ENCODE peak calls at places on chromosomes 3 and 15, in six cellular contexts. W is HCT116, F is heart right ventricle, S is fibroblast of lung, N is BE2C, O is psoas muscle. J is an unnamed sample.
A peak's percentile ranks its signal among the peaks of the same experiment; 100 is the strongest.

GRCh38 chr3:77372634-77373346 is 332.9 kb downstream of the ROBO2 start:
- DNase-seq in W (no peak), F (no peak), S (no peak), N (no peak), O (no peak), J (no peak)

GRCh38 chr3:146187334-146187950 is 26.5 kb upstream of the PLOD2 start:
- DNase-seq in W (peak; percentile 29), F (no peak), S (peak; percentile 32), N (peak; percentile 9), O (no peak), J (no peak)

GRCh38 chr3:139310474-139310933 is 33.3 kb upstream of the MRPS22 start:
- DNase-seq in W (peak; percentile 94), F (no peak), S (peak; percentile 93), N (no peak), O (no peak), J (no peak)

GRCh38 chr3:143601738-143602480 is 246.4 kb downstream of the SLC9A9 start:
- DNase-seq in W (no peak), F (peak; percentile 14), S (peak; percentile 60), N (no peak), O (peak; percentile 50), J (no peak)

GRCh38 chr3:177249203-177249602 is 51.9 kb upstream of the TBL1XR1 start:
- DNase-seq in W (no peak), F (no peak), S (no peak), N (no peak), O (no peak), J (no peak)

GRCh38 chr3:88180398-88180999 is 30.7 kb downstream of the C3orf38 start:
- DNase-seq in W (peak; percentile 10), F (peak; percentile 9), S (peak; percentile 41), N (no peak), O (no peak), J (no peak)

GRCh38 chr3:179148446-179149238 is 485 bp downstream of the PIK3CA start:
- DNase-seq in W (no peak), F (peak; percentile 29), S (peak; percentile 44), N (peak; percentile 52), O (peak; percentile 78), J (peak; percentile 4)

GRCh38 chr15:35019401-35020327 is 31.6 kb upstream of the ZNF770 start:
- DNase-seq in W (peak; percentile 39), F (no peak), S (peak; percentile 21), N (no peak), O (no peak), J (no peak)

GRCh38 chr3:157662171-157662570 is 159.0 kb upstream of the VEPH1 start:
- DNase-seq in W (no peak), F (no peak), S (no peak), N (no peak), O (no peak), J (no peak)

GRCh38 chr15:61171190-61171589 is 57.9 kb downstream of the RORA start:
- DNase-seq in W (no peak), F (no peak), S (no peak), N (no peak), O (no peak), J (no peak)

GRCh38 chr3:24110051-24110450 is 165.0 kb downstream of the NR1D2 start:
- DNase-seq in W (no peak), F (no peak), S (no peak), N (no peak), O (no peak), J (no peak)

GRCh38 chr3:188792788-188793187 is 379.0 kb upstream of the TPRG1 start:
- DNase-seq in W (no peak), F (peak; percentile 18), S (peak; percentile 34), N (peak; percentile 54), O (peak; percentile 72), J (no peak)

GRCh38 chr15:50886139-50886467 is 22.4 kb upstream of the AP4E1 start:
- DNase-seq in W (no peak), F (no peak), S (no peak), N (no peak), O (no peak), J (no peak)

GRCh38 chr15:80568876-80569605 is 126.1 kb upstream of the ABHD17C start:
- DNase-seq in W (no peak), F (no peak), S (no peak), N (no peak), O (no peak), J (no peak)

GRCh38 chr15:101492752-101493692 is 3.5 kb upstream of the PCSK6 start:
- DNase-seq in W (no peak), F (no peak), S (no peak), N (no peak), O (no peak), J (no peak)

GRCh38 chr3:56902468-56903159 is 100.9 kb upstream of the ARHGEF3 start:
- DNase-seq in W (no peak), F (no peak), S (no peak), N (no peak), O (no peak), J (no peak)

GRCh38 chr3:72938471-72939265 is 50.8 kb downstream of the GXYLT2 start:
- DNase-seq in W (peak; percentile 54), F (peak; percentile 69), S (peak; percentile 98), N (peak; percentile 51), O (peak; percentile 57), J (peak; percentile 13)

GRCh38 chr15:38325290-38325990 is 72.8 kb downstream of the SPRED1 start:
- DNase-seq in W (no peak), F (no peak), S (peak; percentile 34), N (no peak), O (no peak), J (no peak)

GRCh38 chr15:74449066-74449465 is 11.9 kb downstream of the UBL7 start:
- DNase-seq in W (no peak), F (no peak), S (no peak), N (no peak), O (no peak), J (no peak)

GRCh38 chr3:127304121-127304744 is 16.4 kb upstream of the PRR20G start:
- DNase-seq in W (peak; percentile 92), F (no peak), S (no peak), N (peak; percentile 80), O (no peak), J (no peak)

GRCh38 chr15:34815836-34816235 is 20.5 kb upstream of the ACTC1 start:
- DNase-seq in W (no peak), F (no peak), S (no peak), N (no peak), O (no peak), J (no peak)

GRCh38 chr15:89766357-89767311 is 9.5 kb upstream of the MESP2 start:
- DNase-seq in W (no peak), F (peak; percentile 46), S (no peak), N (no peak), O (no peak), J (no peak)

GRCh38 chr15:63380151-63380827 is 1.4 kb downstream of the CA12 start:
- DNase-seq in W (no peak), F (no peak), S (no peak), N (peak; percentile 21), O (no peak), J (no peak)

GRCh38 chr3:88044411-88044810 is 14.4 kb downstream of the CGGBP1 start:
- DNase-seq in W (no peak), F (no peak), S (peak; percentile 34), N (no peak), O (no peak), J (no peak)

GRCh38 chr3:156050918-156051317 is 69.5 kb upstream of the KCNAB1 start:
- DNase-seq in W (no peak), F (no peak), S (peak; percentile 7), N (no peak), O (no peak), J (no peak)

GRCh38 chr15:75928680-75929608 is 25.3 kb downstream of the FBXO22 start:
- DNase-seq in W (peak; percentile 10), F (no peak), S (peak; percentile 25), N (peak; percentile 64), O (no peak), J (no peak)

GRCh38 chr3:38645076-38645475 is 4.4 kb downstream of the SCN5A start:
- DNase-seq in W (no peak), F (no peak), S (no peak), N (no peak), O (no peak), J (no peak)

GRCh38 chr15:34154725-34155204 is 52.9 kb downstream of the PGBD4 start:
- DNase-seq in W (peak; percentile 72), F (no peak), S (peak; percentile 43), N (no peak), O (no peak), J (no peak)

GRCh38 chr3:5140230-5140621 is 18.1 kb downstream of the ARL8B start:
- DNase-seq in W (no peak), F (no peak), S (no peak), N (no peak), O (no peak), J (no peak)

DNA sequence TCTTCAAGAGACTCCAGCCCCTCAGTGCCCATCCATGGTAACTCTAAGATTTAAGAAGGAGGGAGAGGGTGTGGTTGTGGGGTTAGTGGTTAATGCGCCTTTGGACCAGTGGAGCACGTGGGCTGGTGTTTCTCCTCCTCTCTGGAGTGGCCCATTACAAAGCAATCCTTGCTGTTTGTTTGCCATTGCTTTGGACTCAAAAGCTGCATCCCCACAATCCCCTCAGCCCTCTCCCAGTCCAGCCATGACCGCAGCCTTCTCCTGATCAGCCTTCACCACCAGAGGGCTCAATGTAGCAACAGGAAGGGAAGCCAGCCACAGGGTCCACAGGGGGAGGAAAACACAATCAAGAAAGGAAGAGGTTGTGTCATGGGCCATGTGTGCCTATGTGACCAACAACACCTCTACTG is 38.4 kb upstream of the FAM174B start:
- DNase-seq in W (peak; percentile 34), F (no peak), S (peak; percentile 3), N (peak; percentile 74), O (no peak), J (no peak)
- TF ChIP-seq CTCF in W (peak; percentile 40), F (no peak), S (peak; percentile 50), N (peak; percentile 87), O (no peak), J (no peak)

GRCh38 chr3:62827550-62827949 is 47.7 kb downstream of the CADPS start:
- DNase-seq in W (no peak), F (no peak), S (no peak), N (no peak), O (no peak), J (no peak)
- H3K4me1 ChIP-seq in W (no peaks in the 10 kb centered on the region), F (no peaks in the 10 kb centered on the region), S (no peaks in the 10 kb centered on the region), N (peaks cover 12% of the 10 kb centered on the region), O (no peaks in the 10 kb centered on the region), J (no peaks in the 10 kb centered on the region)

GRCh38 chr15:96858693-96859092 is 528.2 kb downstream of the NR2F2 start:
- DNase-seq in W (no peak), F (no peak), S (no peak), N (no peak), O (no peak), J (no peak)
- TF ChIP-seq CTCF in W (no peak), F (no peak), S (no peak), N (no peak), O (no peak), J (no peak)

DNA sequence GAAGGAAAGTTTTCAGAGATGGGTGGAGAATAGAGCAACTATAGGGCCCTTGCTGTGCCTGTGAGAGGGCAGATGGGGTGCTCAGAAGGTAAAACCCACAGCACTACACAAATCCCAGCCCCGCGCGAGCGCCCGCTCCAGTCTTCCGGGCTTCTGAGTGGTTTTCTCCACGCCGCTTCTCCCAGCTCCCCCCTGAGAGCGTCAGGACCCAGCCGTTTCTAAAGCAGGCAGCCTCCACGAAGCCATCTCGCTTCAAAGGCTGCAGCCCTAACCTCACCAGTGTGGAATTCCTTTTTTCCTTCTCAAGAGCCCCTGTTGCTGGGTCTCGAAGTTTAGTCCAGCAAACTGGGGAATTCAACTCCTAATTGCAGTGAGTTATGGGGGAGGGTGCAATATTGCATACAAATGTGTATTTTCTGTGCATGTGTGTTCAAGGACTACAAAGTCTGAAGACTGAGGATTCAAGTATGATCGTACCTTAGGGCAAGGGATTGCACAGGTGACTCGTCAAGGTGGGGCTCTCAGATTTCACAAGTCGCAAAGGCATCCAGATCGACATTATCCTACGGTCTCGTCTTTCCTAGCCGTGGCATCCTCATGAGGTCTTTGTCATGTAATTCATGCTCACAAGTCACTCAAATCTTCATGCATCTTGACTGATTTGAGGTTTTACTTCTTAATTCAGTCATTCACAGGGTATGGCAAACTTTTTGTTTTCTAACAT is 191.6 kb upstream of the HES1 start:
- DNase-seq in W (no peak), F (no peak), S (no peak), N (no peak), O (no peak), J (no peak)
- H3K4me1 ChIP-seq in W (peaks cover 15% of the 10 kb centered on the region), F (no peaks in the 10 kb centered on the region), S (no peaks in the 10 kb centered on the region), N (no peaks in the 10 kb centered on the region), O (no peaks in the 10 kb centered on the region), J (peaks cover 14% of the 10 kb centered on the region)

J was measured in thoracic aorta.